ENCODE peak calls at places on chromosomes 3 and 15, in eight cellular contexts. I is HT1080, E is GM23248, P is nucleus accumbens, Q is HL-60, W is H54, L is astrocyte, Z is H9. K is an unnamed sample.

GRCh38 chr15:64636541-64636940 is 138.8 kb downstream of the RBPMS2 start:
- DNase-seq in I (no peak), E (no peak), P (no peak), Q (no peak), W (no peak), L (no peak), Z (no peak), K (no peak)

GRCh38 chr3:69948246-69948862 is 51.2 kb upstream of the SAMMSON start:
- DNase-seq in I (peak), E (peak), P (no peak), Q (no peak), W (no peak), L (peak), Z (no peak), K (peak)

GRCh38 chr15:78203346-78204225 is 30.8 kb downstream of the ACSBG1 start:
- DNase-seq in I (no peak), E (no peak), P (peak), Q (no peak), W (no peak), L (no peak), Z (peak), K (no peak)

GRCh38 chr3:130925628-130926027 is 31.7 kb downstream of the ATP2C1 start:
- DNase-seq in I (peak), E (peak), P (no peak), Q (peak), W (no peak), L (no peak), Z (no peak), K (no peak)

GRCh38 chr15:29685156-29686078 is 136.9 kb downstream of the TJP1 start:
- DNase-seq in I (peak), E (peak), P (no peak), Q (no peak), W (peak), L (peak), Z (no peak), K (no peak)

GRCh38 chr3:186775999-186776398 is 7.4 kb upstream of the EIF4A2 start:
- DNase-seq in I (no peak), E (peak), P (no peak), Q (no peak), W (no peak), L (peak), Z (peak), K (no peak)

GRCh38 chr3:16596352-16597032 is 8.7 kb downstream of the DAZL start:
- DNase-seq in I (no peak), E (no peak), P (no peak), Q (no peak), W (no peak), L (no peak), Z (no peak), K (no peak)

GRCh38 chr15:63509933-63510547 is 5.6 kb downstream of the USP3 start:
- DNase-seq in I (peak), E (peak), P (no peak), Q (no peak), W (no peak), L (peak), Z (no peak), K (no peak)

GRCh38 chr3:58333206-58334012 is 717 bp downstream of the PXK start:
- DNase-seq in I (peak), E (peak), P (no peak), Q (no peak), W (no peak), L (no peak), Z (peak), K (peak)

GRCh38 chr3:196096382-196096953 is 14.6 kb upstream of the TFRC start:
- DNase-seq in I (no peak), E (peak), P (peak), Q (no peak), W (no peak), L (no peak), Z (no peak), K (no peak)

GRCh38 chr15:95134306-95135100 is 903.1 kb downstream of the MCTP2 start:
- DNase-seq in I (no peak), E (peak), P (no peak), Q (no peak), W (no peak), L (peak), Z (no peak), K (no peak)

GRCh38 chr3:67940200-67940952 is 286.0 kb upstream of the SUCLG2 start:
- DNase-seq in I (no peak), E (peak), P (no peak), Q (no peak), W (no peak), L (no peak), Z (no peak), K (no peak)

GRCh38 chr3:45507820-45508317 is 86.7 kb upstream of the LIMD1 start:
- DNase-seq in I (peak), E (no peak), P (peak), Q (no peak), W (no peak), L (peak), Z (peak), K (peak)

GRCh38 chr3:194312186-194312742 is 38.9 kb downstream of the CPN2 start:
- DNase-seq in I (no peak), E (no peak), P (no peak), Q (no peak), W (no peak), L (no peak), Z (no peak), K (no peak)

GRCh38 chr15:45634442-45635190 is at the start of gene SQOR:
- DNase-seq in I (peak), E (peak), P (peak), Q (peak), W (peak), L (peak), Z (peak), K (peak)

GRCh38 chr15:52397118-52397517 is 101.5 kb upstream of the MYO5C start:
- DNase-seq in I (no peak), E (no peak), P (no peak), Q (no peak), W (no peak), L (no peak), Z (no peak), K (no peak)